ENCODE peak calls at places on chromosomes 16 and 17, in eight cellular contexts. M is suprapubic skin; L is HCT116; T is CD8-positive, alpha-beta T cell; R is left ventricle myocardium inferior; F is tibial nerve; K is heart right ventricle; Q is Peyer's patch. G is an unnamed sample.

GRCh38 chr16:779561-779960 is 8.6 kb downstream of the RPUSD1 start:
- DNase-seq in M (no peak), L (no peak), T (no peak), R (no peak), F (no peak), K (no peak), Q (no peak), G (no peak)

GRCh38 chr16:81780350-81780749 is 1.3 kb downstream of the PLCG2 start:
- DNase-seq in M (no peak), L (no peak), T (no peak), R (no peak), F (no peak), K (no peak), Q (no peak), G (no peak)

GRCh38 chr16:88458039-88458772 is 5.1 kb downstream of the ZFPM1 start:
- DNase-seq in M (no peak), L (no peak), T (no peak), R (no peak), F (no peak), K (no peak), Q (no peak), G (no peak)

GRCh38 chr17:82328141-82328993 is 5.2 kb downstream of the SECTM1 start:
- DNase-seq in M (no peak), L (no peak), T (no peak), R (no peak), F (no peak), K (no peak), Q (peak; percentile 91), G (no peak)

GRCh38 chr17:47736501-47737211 is 3.6 kb downstream of the TBX21 start:
- DNase-seq in M (peak; percentile 14), L (no peak), T (peak; percentile 45), R (no peak), F (no peak), K (no peak), Q (peak; percentile 40), G (no peak)

GRCh38 chr16:81723098-81723723 is 55.9 kb upstream of the PLCG2 start:
- DNase-seq in M (no peak), L (peak; percentile 92), T (peak; percentile 58), R (no peak), F (no peak), K (peak; percentile 75), Q (no peak), G (no peak)

GRCh38 chr17:48630009-48630924 is 4.1 kb upstream of the HOXB9 start:
- DNase-seq in M (no peak), L (no peak), T (no peak), R (no peak), F (no peak), K (no peak), Q (no peak), G (no peak)

GRCh38 chr16:84907575-84907974 is 87.8 kb downstream of the CRISPLD2 start:
- DNase-seq in M (no peak), L (no peak), T (no peak), R (no peak), F (no peak), K (no peak), Q (no peak), G (no peak)

GRCh38 chr16:3004319-3004718 is 8.4 kb upstream of the CLDN9 start:
- DNase-seq in M (no peak), L (no peak), T (no peak), R (no peak), F (no peak), K (no peak), Q (no peak), G (no peak)

GRCh38 chr16:62225675-62226074 is 189.4 kb upstream of the CDH8 start:
- DNase-seq in M (peak; percentile 71), L (no peak), T (no peak), R (peak; percentile 60), F (peak; percentile 15), K (peak; percentile 47), Q (peak; percentile 50), G (peak; percentile 83)

GRCh38 chr16:81623365-81624102 is 155.6 kb upstream of the PLCG2 start:
- DNase-seq in M (no peak), L (peak; percentile 53), T (peak; percentile 79), R (no peak), F (no peak), K (no peak), Q (peak; percentile 81), G (no peak)

GRCh38 chr16:13999895-14000425 is 71.2 kb upstream of the MRTFB start:
- DNase-seq in M (no peak), L (no peak), T (no peak), R (peak; percentile 42), F (no peak), K (peak; percentile 66), Q (no peak), G (peak; percentile 73)

GRCh38 chr16:11530171-11530940 is 56.4 kb downstream of the LITAF start:
- DNase-seq in M (no peak), L (no peak), T (no peak), R (no peak), F (no peak), K (no peak), Q (no peak), G (no peak)

GRCh38 chr16:80526418-80527061 is 14.3 kb upstream of the DYNLRB2 start:
- DNase-seq in M (no peak), L (peak; percentile 38), T (peak; percentile 67), R (no peak), F (no peak), K (peak; percentile 41), Q (peak; percentile 74), G (peak; percentile 13)

GRCh38 chr17:79485991-79486390 is 124.9 kb downstream of the RBFOX3 start:
- DNase-seq in M (no peak), L (no peak), T (no peak), R (no peak), F (no peak), K (no peak), Q (no peak), G (no peak)

DNA sequence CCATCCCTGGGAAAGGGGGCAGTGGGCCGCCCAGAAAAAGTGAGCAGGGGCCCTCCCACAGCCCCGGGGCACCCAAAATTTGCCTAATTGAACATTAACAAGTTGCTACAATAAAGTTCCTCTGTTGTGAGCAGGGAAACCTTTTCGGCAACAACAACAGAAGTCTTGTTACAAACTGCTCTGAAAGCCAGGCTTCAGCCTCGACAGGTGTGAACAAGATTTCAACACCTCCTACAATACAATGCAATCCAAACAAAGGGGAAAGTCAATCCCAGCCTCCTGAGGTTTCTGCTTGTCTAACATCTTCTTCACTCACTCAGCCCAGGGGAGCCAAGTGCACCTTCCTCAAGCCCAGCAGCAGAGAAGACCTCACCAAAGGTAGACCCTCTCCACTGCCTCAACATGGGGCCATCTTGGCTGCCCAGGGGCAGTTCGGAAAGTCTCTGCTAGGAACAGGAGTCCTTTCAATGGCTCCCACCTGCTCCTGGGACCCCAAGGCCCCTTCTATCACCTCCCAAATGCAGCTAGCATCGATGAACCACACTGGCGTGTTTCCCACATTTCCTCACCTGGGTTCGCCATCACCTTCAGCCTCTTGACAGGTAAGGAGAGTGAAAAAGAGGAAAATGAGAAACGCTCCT is 19.1 kb downstream of the ZFHX3 start:
- DNase-seq in M (no peak), L (no peak), T (no peak), R (no peak), F (no peak), K (no peak), Q (peak; percentile 30), G (no peak)
- H3K27me3 ChIP-seq in M (no peaks in the 10 kb centered on the region), L (no peaks in the 10 kb centered on the region), T (peaks cover 2% of the 10 kb centered on the region), R (no peaks in the 10 kb centered on the region), F (no peaks in the 10 kb centered on the region), K (no peaks in the 10 kb centered on the region), Q (no peaks in the 10 kb centered on the region), G (no peaks in the 10 kb centered on the region)

DNA sequence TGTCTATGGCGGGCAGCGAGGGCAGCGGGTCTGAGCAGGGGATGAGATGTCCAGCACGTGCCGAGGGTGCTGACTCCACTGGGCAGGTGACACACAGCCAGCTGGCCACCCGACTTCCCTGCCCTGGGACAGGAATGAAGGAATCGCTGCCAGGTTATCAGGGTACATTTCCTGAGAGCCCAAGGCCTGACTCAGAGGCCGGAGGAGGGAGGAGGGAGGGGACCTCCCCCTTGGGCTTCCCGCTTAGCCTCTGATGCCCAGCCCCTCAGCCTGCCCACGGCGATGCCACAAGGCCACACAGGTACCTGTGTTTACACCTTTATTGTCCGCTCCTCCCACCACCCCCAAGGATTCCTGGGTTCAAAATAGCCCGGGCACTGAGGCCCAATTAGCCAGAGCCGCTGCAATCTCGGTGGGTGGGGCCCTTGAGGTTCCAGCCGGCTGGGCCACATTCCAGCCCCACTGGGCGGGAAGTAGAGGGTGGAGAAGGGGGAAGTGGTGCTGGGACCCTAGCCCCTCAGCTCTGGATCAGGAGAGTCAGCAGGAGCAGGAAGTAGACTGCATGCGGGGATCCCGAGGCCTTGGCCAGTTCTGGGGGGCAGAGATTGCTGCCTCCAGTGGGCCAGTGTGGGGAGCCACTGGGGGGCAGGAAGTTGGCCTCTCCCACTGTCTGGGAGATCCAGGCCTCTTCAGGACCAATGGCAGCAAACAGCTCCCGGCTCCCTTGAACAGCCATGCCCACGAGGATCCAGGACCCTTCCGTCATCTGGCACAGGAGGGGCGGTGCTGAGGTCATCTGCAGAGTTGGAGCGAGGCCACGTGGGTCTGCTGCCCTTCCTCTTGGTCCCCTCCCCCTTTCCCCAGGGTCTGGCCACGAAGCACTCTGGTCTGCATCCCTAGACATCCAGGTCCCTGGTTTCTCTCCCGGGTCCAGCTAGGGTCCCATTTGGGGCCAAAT is 3.4 kb upstream of the PRSS8 start:
- DNase-seq in M (no peak), L (peak; percentile 84), T (no peak), R (peak; percentile 48), F (no peak), K (no peak), Q (peak; percentile 90), G (no peak)
- H3K4me3 ChIP-seq in M (no peak overlapping the region), L (peak overlapping the region; percentile 40), T (no peak overlapping the region), R (peak overlapping the region; percentile 32), F (peak overlapping the region; percentile 25), K (no peak overlapping the region), Q (no peak overlapping the region), G (no peak overlapping the region)

GRCh38 chr16:67176662-67177061 is 6.3 kb downstream of the NOL3 start:
- DNase-seq in M (no peak), L (no peak), T (no peak), R (no peak), F (no peak), K (no peak), Q (no peak), G (no peak)
- H3K27me3 ChIP-seq in M (no peaks in the 10 kb centered on the region), L (no peaks in the 10 kb centered on the region), T (peaks cover 4% of the 10 kb centered on the region), R (no peaks in the 10 kb centered on the region), F (peaks cover 16% of the 10 kb centered on the region), K (peaks cover 18% of the 10 kb centered on the region), Q (no peaks in the 10 kb centered on the region), G (no peaks in the 10 kb centered on the region)

DNA sequence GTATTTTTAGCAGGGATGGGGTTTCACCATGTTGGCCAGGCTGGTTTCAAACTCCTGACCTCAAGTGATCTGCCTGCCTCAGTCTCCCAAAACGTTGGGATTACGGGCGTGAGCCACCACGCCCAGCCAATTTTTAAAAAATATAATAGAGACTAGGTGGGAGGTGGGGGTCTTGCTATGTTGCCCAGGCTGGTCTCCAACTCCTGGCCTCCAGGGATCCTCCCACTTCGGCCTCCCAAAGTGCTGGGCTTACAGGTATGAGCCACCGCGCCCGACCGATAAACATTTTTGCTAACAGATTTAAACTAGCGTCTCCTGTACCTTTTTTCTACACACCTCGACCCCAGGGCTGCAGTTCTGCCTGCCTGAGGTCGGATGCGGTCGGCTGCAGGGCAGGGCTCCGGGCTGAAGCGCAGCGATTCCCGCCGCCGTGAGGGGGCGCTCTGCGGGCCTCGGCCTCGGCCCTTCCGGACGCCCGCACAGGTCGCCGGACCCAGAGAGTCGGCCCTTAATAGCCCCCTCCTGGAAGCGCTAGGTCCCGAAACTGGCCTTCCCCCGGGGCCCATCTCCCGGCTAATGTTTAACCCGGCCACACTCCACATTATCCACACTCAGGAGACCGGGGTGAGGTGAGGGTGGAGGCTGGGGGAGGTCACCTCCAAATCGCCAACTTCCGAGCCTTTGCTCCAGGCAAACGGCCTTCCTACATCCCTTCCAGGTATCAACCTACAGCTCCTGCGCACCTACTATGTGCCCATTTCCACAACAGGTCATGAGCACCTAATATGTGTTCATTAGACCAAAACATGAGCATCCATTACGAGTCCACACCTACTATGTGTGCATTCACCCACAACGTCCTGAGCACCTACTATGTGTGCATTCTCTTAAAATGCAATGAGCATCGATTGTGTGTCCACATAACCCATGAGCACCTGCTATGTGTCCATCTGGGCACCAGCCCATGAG is 2.0 kb upstream of the GLIS2 start:
- DNase-seq in M (no peak), L (peak; percentile 64), T (no peak), R (no peak), F (no peak), K (no peak), Q (no peak), G (no peak)
- H3K4me3 ChIP-seq in M (no peak overlapping the region), L (peak overlapping the region; percentile 62), T (no peak overlapping the region), R (peak overlapping the region; percentile 30), F (no peak overlapping the region), K (peak overlapping the region; percentile 62), Q (no peak overlapping the region), G (no peak overlapping the region)